ENCODE peak calls at places on chromosome 6, in eight cellular contexts. Q is stimulated activated CD4-positive, alpha-beta T cell treated with anti-CD3 and anti-CD28 coated beads, Interleukin-15, amount 100 ng/mL, for 24 hours; T is CD8-positive, alpha-beta memory T cell; Z is activated CD4-positive, alpha-beta T cell treated with anti-CD3 and anti-CD28 coated beads for 48 hours; E is NCI-H460; N is Kasumi-1; D is stimulated activated CD8-positive, alpha-beta memory T cell treated with anti-CD3 and anti-CD28 coated beads, Interleukin-2, amount 100 ng/mL, for 1 hour; W is RCC 7860. R is an unnamed sample.

GRCh38 chr6:130020892-130021483 is 2.6 kb downstream of the L3MBTL3 start:
- DNase-seq in T (peak; percentile 81), Q (peak; percentile 83), N (peak; percentile 90), E (peak; percentile 75), W (peak; percentile 58), D (peak; percentile 55), Z (peak; percentile 82), R (peak; percentile 80)

GRCh38 chr6:26222587-26222986 is 135.4 kb downstream of the HFE start:
- DNase-seq in Z (no peak), Q (no peak), W (no peak), D (no peak), N (no peak), T (no peak), E (no peak), R (no peak)

GRCh38 chr6:31791324-31792089 is 4.0 kb downstream of the VARS1 start:
- DNase-seq in E (peak; percentile 22), D (no peak), Q (peak; percentile 59), T (peak; percentile 28), N (peak; percentile 84), W (peak; percentile 16), Z (peak; percentile 61), R (no peak)

GRCh38 chr6:153989989-153990388 is 49.1 kb upstream of the OPRM1 start:
- DNase-seq in E (no peak), T (no peak), Z (no peak), Q (no peak), W (no peak), N (no peak), D (no peak), R (no peak)

GRCh38 chr6:109695468-109695867 is 4.4 kb downstream of the FIG4 start:
- DNase-seq in W (no peak), N (no peak), D (no peak), E (no peak), Z (peak; percentile 28), T (no peak), Q (peak; percentile 24), R (peak; percentile 48)

GRCh38 chr6:14857501-14857900 is 388.4 kb upstream of the JARID2 start:
- DNase-seq in Z (peak; percentile 78), E (no peak), W (no peak), Q (peak; percentile 84), T (peak; percentile 86), N (no peak), D (peak; percentile 69), R (no peak)

GRCh38 chr6:74256387-74257180 is 560.6 kb downstream of the CD109 start:
- DNase-seq in W (no peak), D (no peak), Q (no peak), E (no peak), Z (no peak), N (no peak), T (no peak), R (no peak)

GRCh38 chr6:152723398-152723797 is 25.7 kb downstream of the MYCT1 start:
- DNase-seq in D (no peak), E (no peak), N (no peak), Q (no peak), W (peak; percentile 41), Z (no peak), T (no peak), R (no peak)

GRCh38 chr6:69044534-69044933 is 409.5 kb downstream of the ADGRB3 start:
- DNase-seq in W (no peak), Z (no peak), Q (no peak), N (no peak), D (no peak), T (no peak), E (no peak), R (no peak)

GRCh38 chr6:30754631-30755030 is 10.3 kb upstream of the IER3 start:
- DNase-seq in W (peak; percentile 16), T (no peak), Q (no peak), N (no peak), E (no peak), Z (no peak), D (no peak), R (no peak)

R was measured in NCI-H774.